ENCODE peak calls at places on chromosomes 16 and 17, in ten cellular contexts. S is thyroid gland; R is LoVo; L is RPMI7951; T is stimulated activated CD8-positive, alpha-beta memory T cell treated with anti-CD3 and anti-CD28 coated beads, Interleukin-7, amount 100 ng/mL, for 48 hours; W is fibroblast of the aortic adventitia; B is MCF 10A; J is HT-29; D is T-helper 2 cell treated with Interferon-gamma antibody and Interleukin-4, amounts not matched to agents 5 μg/mL and 100 μg/mL, for 36 hours; U is AG20443. Y is an unnamed sample.

GRCh38 chr17:45234641-45235040 is 13.0 kb downstream of the FMNL1 start:
- DNase-seq in S (no peak), R (no peak), L (no peak), T (no peak), W (no peak), B (no peak), J (peak; percentile 46), D (no peak), U (no peak), Y (no peak)

GRCh38 chr17:78300962-78301820 is 58.7 kb downstream of the SOCS3 start:
- DNase-seq in S (no peak), R (no peak), L (peak; percentile 30), T (no peak), W (no peak), B (peak; percentile 50), J (no peak), D (no peak), U (no peak), Y (no peak)

GRCh38 chr17:27665549-27665948 is 34.6 kb downstream of the LGALS9 start:
- DNase-seq in S (no peak), R (no peak), L (no peak), T (no peak), W (no peak), B (no peak), J (no peak), D (no peak), U (no peak), Y (no peak)

GRCh38 chr17:79261361-79262072 is 186.9 kb downstream of the ENGASE start:
- DNase-seq in S (peak; percentile 79), R (no peak), L (no peak), T (no peak), W (no peak), B (no peak), J (no peak), D (no peak), U (no peak), Y (no peak)

GRCh38 chr16:31703526-31704128 is 170.0 kb upstream of the ZNF267 start:
- DNase-seq in S (no peak), R (no peak), L (no peak), T (no peak), W (no peak), B (no peak), J (no peak), D (no peak), U (no peak), Y (no peak)

GRCh38 chr16:85651822-85652430 is 36.8 kb downstream of the GINS2 start:
- DNase-seq in S (peak; percentile 38), R (no peak), L (no peak), T (no peak), W (peak; percentile 13), B (peak; percentile 16), J (peak; percentile 34), D (no peak), U (no peak), Y (no peak)

GRCh38 chr16:49048557-49048956 is 233.1 kb downstream of the CBLN1 start:
- DNase-seq in S (no peak), R (no peak), L (peak; percentile 71), T (no peak), W (peak; percentile 83), B (peak; percentile 43), J (no peak), D (no peak), U (no peak), Y (peak; percentile 12)

GRCh38 chr16:89958068-89958467 is 9.5 kb downstream of the DEF8 start:
- DNase-seq in S (peak; percentile 30), R (no peak), L (peak; percentile 18), T (no peak), W (no peak), B (peak; percentile 4), J (peak; percentile 62), D (no peak), U (peak; percentile 39), Y (no peak)

GRCh38 chr17:81537343-81537855 is 9.2 kb downstream of the FSCN2 start:
- DNase-seq in S (peak; percentile 80), R (no peak), L (no peak), T (no peak), W (no peak), B (peak; percentile 25), J (peak; percentile 72), D (no peak), U (no peak), Y (no peak)

GRCh38 chr16:4016648-4017047 is 99.6 kb downstream of the ADCY9 start:
- DNase-seq in S (no peak), R (no peak), L (no peak), T (no peak), W (peak; percentile 56), B (peak; percentile 54), J (no peak), D (no peak), U (no peak), Y (no peak)

GRCh38 chr16:79390481-79391051 is 210.0 kb downstream of the MAF start:
- DNase-seq in S (no peak), R (no peak), L (no peak), T (no peak), W (no peak), B (no peak), J (no peak), D (no peak), U (no peak), Y (no peak)

GRCh38 chr17:81959362-81960129 is 1.4 kb downstream of the NOTUM start:
- DNase-seq in S (peak; percentile 64), R (peak; percentile 69), L (peak; percentile 32), T (peak; percentile 44), W (peak; percentile 29), B (peak; percentile 49), J (peak; percentile 50), D (peak; percentile 75), U (peak; percentile 90), Y (no peak)

GRCh38 chr16:87201777-87202176 is 115.4 kb downstream of the C16orf95 start:
- DNase-seq in S (no peak), R (no peak), L (peak; percentile 37), T (no peak), W (peak; percentile 23), B (no peak), J (no peak), D (no peak), U (no peak), Y (no peak)